ENCODE peak calls at places on chromosomes 13 and 19, in five cellular contexts. R is thyroid gland, J is IMR-90, F is tibial nerve, X is heart left ventricle. A is an unnamed sample.

GRCh38 chr13:99281811-99282263 is 23.7 kb upstream of the GPR18 start:
- DNase-seq in R (peak), J (no peak), F (peak), X (peak), A (peak)

GRCh38 chr13:95536629-95537241 is 15.8 kb upstream of the CLDN10 start:
- DNase-seq in R (no peak), J (peak), F (no peak), X (no peak), A (no peak)

GRCh38 chr13:81487151-81487550 is 1146.2 kb upstream of the SPRY2 start:
- DNase-seq in R (no peak), J (no peak), F (no peak), X (no peak), A (no peak)

GRCh38 chr19:19668230-19669012 is at the start of gene ZNF101:
- DNase-seq in R (peak), J (peak), F (peak), X (peak), A (peak)

GRCh38 chr13:98020271-98020670 is 66.8 kb downstream of the IPO5 start:
- DNase-seq in R (no peak), J (peak), F (no peak), X (no peak), A (no peak)

GRCh38 chr13:40786568-40786996 is 2.8 kb upstream of the SLC25A15 start:
- DNase-seq in R (no peak), J (peak), F (no peak), X (no peak), A (no peak)

GRCh38 chr19:45097450-45097775 is 4.4 kb downstream of the PPP1R37 start:
- DNase-seq in R (no peak), J (no peak), F (no peak), X (no peak), A (no peak)

GRCh38 chr13:41505209-41505835 is 48.0 kb downstream of the RGCC start:
- DNase-seq in R (no peak), J (peak), F (no peak), X (no peak), A (no peak)

GRCh38 chr13:101626925-101627555 is 174.6 kb downstream of the ITGBL1 start:
- DNase-seq in R (no peak), J (peak), F (no peak), X (no peak), A (no peak)

GRCh38 chr19:18293642-18294466 is 12.4 kb upstream of the JUND start:
- DNase-seq in R (no peak), J (no peak), F (no peak), X (no peak), A (no peak)

GRCh38 chr19:31402529-31402928 is 53.3 kb upstream of the TSHZ3 start:
- DNase-seq in R (no peak), J (no peak), F (no peak), X (no peak), A (no peak)

GRCh38 chr19:32735936-32736335 is 16.4 kb downstream of the TDRD12 start:
- DNase-seq in R (no peak), J (no peak), F (no peak), X (no peak), A (no peak)

GRCh38 chr19:50909240-50910070 is 1.7 kb downstream of the KLK4 start:
- DNase-seq in R (peak), J (no peak), F (peak), X (no peak), A (peak)

GRCh38 chr19:38693380-38694223 is 46.2 kb downstream of the ACTN4 start:
- DNase-seq in R (no peak), J (peak), F (no peak), X (no peak), A (no peak)

GRCh38 chr13:75798353-75799245 is 162.5 kb downstream of the LMO7 start:
- DNase-seq in R (no peak), J (peak), F (no peak), X (no peak), A (no peak)

GRCh38 chr13:42525035-42525504 is 48.9 kb upstream of the TNFSF11 start:
- DNase-seq in R (no peak), J (no peak), F (no peak), X (no peak), A (no peak)

GRCh38 chr19:15977690-15978089 is 28.9 kb downstream of the OR10H4 start:
- DNase-seq in R (no peak), J (no peak), F (no peak), X (no peak), A (no peak)

GRCh38 chr13:21798181-21798580 is 127.3 kb downstream of the FGF9 start:
- DNase-seq in R (no peak), J (no peak), F (no peak), X (no peak), A (no peak)

GRCh38 chr19:4042731-4043082 is 24.0 kb downstream of the ZBTB7A start:
- DNase-seq in R (peak), J (no peak), F (no peak), X (no peak), A (peak)

GRCh38 chr19:49147923-49148682 is 7.1 kb downstream of the HRC start:
- DNase-seq in R (no peak), J (no peak), F (no peak), X (peak), A (no peak)
- H3K27ac ChIP-seq in R (peak), J (no peak), F (peak), X (peak), A (peak)

DNA sequence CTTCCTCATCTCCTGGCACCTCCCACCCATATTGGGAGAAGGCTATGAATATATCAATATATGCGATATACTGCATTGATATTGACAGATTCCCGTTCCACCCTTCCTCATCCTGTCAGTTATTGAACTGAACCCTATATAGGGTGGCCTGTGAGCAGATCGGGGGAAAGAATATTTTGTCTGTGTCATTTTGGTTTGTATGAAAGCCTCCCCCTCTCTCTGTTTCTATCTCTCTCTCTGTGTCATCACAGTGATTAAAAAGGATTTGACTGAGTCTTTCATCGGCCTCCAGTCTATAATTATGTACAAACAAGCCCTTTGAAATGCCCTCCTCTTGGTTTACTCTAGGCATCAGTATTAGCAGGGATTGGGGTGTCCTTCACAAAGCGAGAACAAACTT is 35.7 kb downstream of the RASL11A start:
- DNase-seq in R (no peak), J (no peak), F (no peak), X (no peak), A (no peak)
- TF ChIP-seq POLR2A in R (no peak), J (no peak), F (no peak), X (no peak), A (no peak)

GRCh38 chr13:20398459-20398858 is 127.2 kb downstream of the CRYL1 start:
- DNase-seq in R (no peak), J (no peak), F (no peak), X (no peak), A (no peak)

GRCh38 chr13:20399515-20399914 is 126.1 kb downstream of the CRYL1 start:
- DNase-seq in R (no peak), J (no peak), F (no peak), X (no peak), A (no peak)

GRCh38 chr13:20400774-20401173 is 124.9 kb downstream of the CRYL1 start:
- DNase-seq in R (no peak), J (peak), F (no peak), X (no peak), A (no peak)

GRCh38 chr13:20401586-20401957 is 124.1 kb downstream of the CRYL1 start:
- DNase-seq in R (no peak), J (no peak), F (no peak), X (no peak), A (no peak)

GRCh38 chr13:20399961-20400360 is 125.7 kb downstream of the CRYL1 start:
- DNase-seq in R (no peak), J (no peak), F (no peak), X (no peak), A (no peak)
- H3K27ac ChIP-seq in R (no peak), J (no peak), F (no peak), X (no peak), A (no peak)

DNA sequence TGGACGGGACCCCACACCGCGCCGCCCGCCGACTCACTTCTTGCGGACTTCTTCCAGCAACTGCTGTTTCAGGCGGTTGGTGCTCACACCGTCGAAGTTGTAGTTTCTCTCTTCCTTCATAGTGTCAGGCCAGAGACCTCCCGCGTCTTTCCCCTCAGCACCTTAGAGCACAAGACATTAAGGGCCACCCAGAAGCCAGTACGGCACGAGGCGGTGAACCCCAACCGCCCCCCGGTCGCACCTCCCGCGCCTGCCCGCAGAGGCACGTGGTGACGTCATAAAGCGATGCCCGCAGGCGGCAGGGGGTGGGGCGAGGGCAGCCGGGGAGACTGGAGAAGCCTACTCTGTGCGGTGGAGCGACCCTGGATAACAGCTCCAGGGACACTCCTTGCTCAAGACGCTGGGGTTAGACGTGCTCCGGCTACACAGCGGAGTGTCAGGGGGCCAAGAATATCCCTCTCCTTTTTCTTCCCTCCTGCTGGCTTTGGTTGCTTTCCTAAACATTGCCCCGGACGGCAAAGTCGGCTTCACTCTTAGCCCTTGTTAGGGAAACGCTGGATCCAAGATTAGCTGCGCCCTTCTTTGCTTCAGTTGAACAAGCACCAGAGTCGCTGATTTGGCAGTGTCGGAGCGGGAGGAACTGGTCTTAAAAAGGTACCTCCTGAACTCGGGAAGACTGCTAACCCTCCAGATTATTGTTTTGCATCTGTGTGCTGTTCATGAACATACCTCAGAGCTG is at the start of gene CCDC169:
- DNase-seq in R (peak), J (peak), F (peak), X (peak), A (peak)
- TF ChIP-seq POLR2A in R (peak), J (no peak), F (no peak), X (no peak), A (no peak)

A was measured in upper lobe of left lung.